ENCODE peak calls at places on chromosome 10, in eight cellular contexts. One of them, this sample, is unnamed.

GRCh38 chr10:133616371-133617130 is 10.0 kb downstream of the FRG2B start:
- DNase-seq in NCI-H460: no peak
- DNase-seq in HEK293T: no peak
- DNase-seq in sigmoid colon: no peak
- DNase-seq in AG20443: no peak
- DNase-seq in T-helper 2 cell: no peak
- DNase-seq in pons: no peak
- DNase-seq in effector memory CD8-positive, alpha-beta T cell: no peak
- DNase-seq in this sample: no peak

GRCh38 chr10:42753126-42753506 is 29.5 kb upstream of the BMS1 start:
- DNase-seq in NCI-H460: peak
- DNase-seq in HEK293T: peak
- DNase-seq in sigmoid colon: peak
- DNase-seq in AG20443: peak
- DNase-seq in T-helper 2 cell: peak
- DNase-seq in pons: peak
- DNase-seq in effector memory CD8-positive, alpha-beta T cell: peak
- DNase-seq in this sample: peak

GRCh38 chr10:34462993-34463392 is 352.1 kb downstream of the PARD3 start:
- DNase-seq in NCI-H460: no peak
- DNase-seq in HEK293T: no peak
- DNase-seq in sigmoid colon: no peak
- DNase-seq in AG20443: no peak
- DNase-seq in T-helper 2 cell: no peak
- DNase-seq in pons: no peak
- DNase-seq in effector memory CD8-positive, alpha-beta T cell: no peak
- DNase-seq in this sample: no peak

GRCh38 chr10:4243651-4244050 is 458.6 kb upstream of the KLF6 start:
- DNase-seq in NCI-H460: no peak
- DNase-seq in HEK293T: no peak
- DNase-seq in sigmoid colon: peak
- DNase-seq in AG20443: peak
- DNase-seq in T-helper 2 cell: no peak
- DNase-seq in pons: no peak
- DNase-seq in effector memory CD8-positive, alpha-beta T cell: no peak
- DNase-seq in this sample: peak

GRCh38 chr10:117926491-117926890 is 120.2 kb downstream of the RAB11FIP2 start:
- DNase-seq in NCI-H460: no peak
- DNase-seq in HEK293T: no peak
- DNase-seq in sigmoid colon: no peak
- DNase-seq in AG20443: no peak
- DNase-seq in T-helper 2 cell: no peak
- DNase-seq in pons: no peak
- DNase-seq in effector memory CD8-positive, alpha-beta T cell: no peak
- DNase-seq in this sample: no peak

GRCh38 chr10:95675403-95676116 is 18.2 kb downstream of the TCTN3 start:
- DNase-seq in NCI-H460: no peak
- DNase-seq in HEK293T: no peak
- DNase-seq in sigmoid colon: no peak
- DNase-seq in AG20443: no peak
- DNase-seq in T-helper 2 cell: no peak
- DNase-seq in pons: no peak
- DNase-seq in effector memory CD8-positive, alpha-beta T cell: no peak
- DNase-seq in this sample: no peak

GRCh38 chr10:51667992-51668689 is 31.3 kb downstream of the CSTF2T start:
- DNase-seq in NCI-H460: no peak
- DNase-seq in HEK293T: no peak
- DNase-seq in sigmoid colon: no peak
- DNase-seq in AG20443: peak
- DNase-seq in T-helper 2 cell: no peak
- DNase-seq in pons: peak
- DNase-seq in effector memory CD8-positive, alpha-beta T cell: no peak
- DNase-seq in this sample: no peak

GRCh38 chr10:20267734-20268133 is 451.5 kb downstream of the PLXDC2 start:
- DNase-seq in NCI-H460: no peak
- DNase-seq in HEK293T: no peak
- DNase-seq in sigmoid colon: no peak
- DNase-seq in AG20443: no peak
- DNase-seq in T-helper 2 cell: no peak
- DNase-seq in pons: no peak
- DNase-seq in effector memory CD8-positive, alpha-beta T cell: no peak
- DNase-seq in this sample: no peak

GRCh38 chr10:69974551-69975155 is 78.0 kb upstream of the MACROH2A2 start:
- DNase-seq in NCI-H460: no peak
- DNase-seq in HEK293T: no peak
- DNase-seq in sigmoid colon: no peak
- DNase-seq in AG20443: peak
- DNase-seq in T-helper 2 cell: no peak
- DNase-seq in pons: no peak
- DNase-seq in effector memory CD8-positive, alpha-beta T cell: no peak
- DNase-seq in this sample: no peak